ENCODE peak calls at places on chromosomes 16 and 17, in eight cellular contexts. One of them, this sample, is unnamed.

GRCh38 chr16:8644151-8644512 is 22.6 kb downstream of the METTL22 start:
- DNase-seq in HEK293T: no peak
- DNase-seq in stimulated activated CD4-positive, alpha-beta T cell treated with anti-CD3 and anti-CD28 coated beads, TNF-alpha, amount 100 ng/mL, for 24 hours: no peak
- DNase-seq in NCI-H2081: no peak
- DNase-seq in D341Med: no peak
- DNase-seq in activated T-helper 1 cell treated with anti-CD3 and anti-CD28 coated beads, Interleukin-2, amount 50 U/mL, for 16 hours: no peak
- DNase-seq in HCT116: no peak
- DNase-seq in GM12865: no peak
- DNase-seq in this sample: no peak

GRCh38 chr17:45784293-45784582 is at the start of gene CRHR1:
- DNase-seq in HEK293T: no peak
- DNase-seq in stimulated activated CD4-positive, alpha-beta T cell treated with anti-CD3 and anti-CD28 coated beads, TNF-alpha, amount 100 ng/mL, for 24 hours: no peak
- DNase-seq in NCI-H2081: no peak
- DNase-seq in D341Med: no peak
- DNase-seq in activated T-helper 1 cell treated with anti-CD3 and anti-CD28 coated beads, Interleukin-2, amount 50 U/mL, for 16 hours: no peak
- DNase-seq in HCT116: no peak
- DNase-seq in GM12865: no peak
- DNase-seq in this sample: no peak

GRCh38 chr17:63442549-63443035 is 3.5 kb downstream of the CYB561 start:
- DNase-seq in HEK293T: no peak
- DNase-seq in stimulated activated CD4-positive, alpha-beta T cell treated with anti-CD3 and anti-CD28 coated beads, TNF-alpha, amount 100 ng/mL, for 24 hours: no peak
- DNase-seq in NCI-H2081: peak
- DNase-seq in D341Med: peak
- DNase-seq in activated T-helper 1 cell treated with anti-CD3 and anti-CD28 coated beads, Interleukin-2, amount 50 U/mL, for 16 hours: no peak
- DNase-seq in HCT116: no peak
- DNase-seq in GM12865: peak
- DNase-seq in this sample: no peak

GRCh38 chr17:36030949-36031348 is 13.2 kb upstream of the CCL23 start:
- DNase-seq in HEK293T: no peak
- DNase-seq in stimulated activated CD4-positive, alpha-beta T cell treated with anti-CD3 and anti-CD28 coated beads, TNF-alpha, amount 100 ng/mL, for 24 hours: no peak
- DNase-seq in NCI-H2081: no peak
- DNase-seq in D341Med: no peak
- DNase-seq in activated T-helper 1 cell treated with anti-CD3 and anti-CD28 coated beads, Interleukin-2, amount 50 U/mL, for 16 hours: no peak
- DNase-seq in HCT116: no peak
- DNase-seq in GM12865: no peak
- DNase-seq in this sample: no peak

GRCh38 chr17:40501499-40501911 is at the start of gene TNS4:
- DNase-seq in HEK293T: no peak
- DNase-seq in stimulated activated CD4-positive, alpha-beta T cell treated with anti-CD3 and anti-CD28 coated beads, TNF-alpha, amount 100 ng/mL, for 24 hours: no peak
- DNase-seq in NCI-H2081: no peak
- DNase-seq in D341Med: no peak
- DNase-seq in activated T-helper 1 cell treated with anti-CD3 and anti-CD28 coated beads, Interleukin-2, amount 50 U/mL, for 16 hours: no peak
- DNase-seq in HCT116: peak
- DNase-seq in GM12865: no peak
- DNase-seq in this sample: peak

GRCh38 chr16:85903576-85903975 is 4.6 kb downstream of the IRF8 start:
- DNase-seq in HEK293T: no peak
- DNase-seq in stimulated activated CD4-positive, alpha-beta T cell treated with anti-CD3 and anti-CD28 coated beads, TNF-alpha, amount 100 ng/mL, for 24 hours: no peak
- DNase-seq in NCI-H2081: no peak
- DNase-seq in D341Med: no peak
- DNase-seq in activated T-helper 1 cell treated with anti-CD3 and anti-CD28 coated beads, Interleukin-2, amount 50 U/mL, for 16 hours: no peak
- DNase-seq in HCT116: no peak
- DNase-seq in GM12865: peak
- DNase-seq in this sample: no peak

GRCh38 chr16:81266680-81267095 is 28.2 kb downstream of the BCO1 start:
- DNase-seq in HEK293T: no peak
- DNase-seq in stimulated activated CD4-positive, alpha-beta T cell treated with anti-CD3 and anti-CD28 coated beads, TNF-alpha, amount 100 ng/mL, for 24 hours: peak
- DNase-seq in NCI-H2081: no peak
- DNase-seq in D341Med: no peak
- DNase-seq in activated T-helper 1 cell treated with anti-CD3 and anti-CD28 coated beads, Interleukin-2, amount 50 U/mL, for 16 hours: no peak
- DNase-seq in HCT116: no peak
- DNase-seq in GM12865: peak
- DNase-seq in this sample: no peak

GRCh38 chr17:49699967-49700575 is 7.7 kb downstream of the SLC35B1 start:
- DNase-seq in HEK293T: no peak
- DNase-seq in stimulated activated CD4-positive, alpha-beta T cell treated with anti-CD3 and anti-CD28 coated beads, TNF-alpha, amount 100 ng/mL, for 24 hours: no peak
- DNase-seq in NCI-H2081: no peak
- DNase-seq in D341Med: no peak
- DNase-seq in activated T-helper 1 cell treated with anti-CD3 and anti-CD28 coated beads, Interleukin-2, amount 50 U/mL, for 16 hours: no peak
- DNase-seq in HCT116: no peak
- DNase-seq in GM12865: no peak
- DNase-seq in this sample: no peak

GRCh38 chr17:44549736-44550135 is 7.5 kb upstream of the FZD2 start:
- DNase-seq in HEK293T: no peak
- DNase-seq in stimulated activated CD4-positive, alpha-beta T cell treated with anti-CD3 and anti-CD28 coated beads, TNF-alpha, amount 100 ng/mL, for 24 hours: no peak
- DNase-seq in NCI-H2081: no peak
- DNase-seq in D341Med: peak
- DNase-seq in activated T-helper 1 cell treated with anti-CD3 and anti-CD28 coated beads, Interleukin-2, amount 50 U/mL, for 16 hours: no peak
- DNase-seq in HCT116: no peak
- DNase-seq in GM12865: no peak
- DNase-seq in this sample: no peak

GRCh38 chr16:48232459-48233040 is 11.6 kb upstream of the LONP2 start:
- DNase-seq in HEK293T: no peak
- DNase-seq in stimulated activated CD4-positive, alpha-beta T cell treated with anti-CD3 and anti-CD28 coated beads, TNF-alpha, amount 100 ng/mL, for 24 hours: no peak
- DNase-seq in NCI-H2081: no peak
- DNase-seq in D341Med: no peak
- DNase-seq in activated T-helper 1 cell treated with anti-CD3 and anti-CD28 coated beads, Interleukin-2, amount 50 U/mL, for 16 hours: no peak
- DNase-seq in HCT116: no peak
- DNase-seq in GM12865: no peak
- DNase-seq in this sample: no peak

GRCh38 chr17:50059256-50059655 is 3.3 kb downstream of the ITGA3 start:
- DNase-seq in HEK293T: no peak
- DNase-seq in stimulated activated CD4-positive, alpha-beta T cell treated with anti-CD3 and anti-CD28 coated beads, TNF-alpha, amount 100 ng/mL, for 24 hours: no peak
- DNase-seq in NCI-H2081: no peak
- DNase-seq in D341Med: no peak
- DNase-seq in activated T-helper 1 cell treated with anti-CD3 and anti-CD28 coated beads, Interleukin-2, amount 50 U/mL, for 16 hours: no peak
- DNase-seq in HCT116: no peak
- DNase-seq in GM12865: no peak
- DNase-seq in this sample: peak

This sample was measured in breast epithelium.